ENCODE peak calls at places on chromosomes 11 and 22, in four cellular contexts. B is BE2C, Z is lower lobe of right lung, H is heart left ventricle. W is an unnamed sample.

GRCh38 chr11:45321031-45321595 is 35.0 kb upstream of the SYT13 start:
- DNase-seq in H (no peak), Z (no peak), B (no peak), W (no peak)

GRCh38 chr11:63614136-63614664 is at the start of gene PLAAT3:
- DNase-seq in Z (peak; percentile 93), B (peak; percentile 52), H (peak; percentile 92), W (peak; percentile 13)

GRCh38 chr11:46346886-46347636 is at the start of gene DGKZ:
- DNase-seq in Z (peak; percentile 92), B (peak; percentile 77), H (peak; percentile 90), W (peak; percentile 96)

GRCh38 chr11:85628771-85629341 is 463 bp downstream of the TMEM126B start:
- DNase-seq in H (no peak), B (no peak), Z (no peak), W (no peak)

GRCh38 chr22:40703174-40703573 is 23.9 kb downstream of the MCHR1 start:
- DNase-seq in B (no peak), H (no peak), Z (no peak), W (no peak)

GRCh38 chr22:35971418-35972119 is 57.1 kb downstream of the RBFOX2 start:
- DNase-seq in Z (no peak), H (peak; percentile 32), B (peak; percentile 72), W (no peak)

GRCh38 chr11:107496011-107496410 is 38.4 kb upstream of the CWF19L2 start:
- DNase-seq in Z (no peak), B (no peak), H (no peak), W (no peak)

GRCh38 chr22:43378011-43378704 is 33.7 kb upstream of the MPPED1 start:
- DNase-seq in B (no peak), Z (peak; percentile 1), H (no peak), W (no peak)

GRCh38 chr22:32985899-32986772 is 72.0 kb downstream of the SYN3 start:
- DNase-seq in Z (peak; percentile 51), H (peak; percentile 73), B (peak; percentile 78), W (peak; percentile 35)

GRCh38 chr11:65916391-65916790 is 2.5 kb downstream of the C11orf68 start:
- DNase-seq in B (no peak), H (no peak), Z (no peak), W (no peak)

GRCh38 chr11:84165139-84165538 is 879.0 kb upstream of the CCDC90B start:
- DNase-seq in B (no peak), Z (no peak), H (no peak), W (no peak)

GRCh38 chr22:28750471-28750881 is 8.6 kb downstream of the HSCB start:
- DNase-seq in B (no peak), H (no peak), Z (no peak), W (no peak)

GRCh38 chr11:62030071-62030684 is 62.7 kb upstream of the FTH1 start:
- DNase-seq in Z (no peak), B (no peak), H (no peak), W (no peak)

GRCh38 chr11:64181506-64182411 is 4.2 kb upstream of the STIP1 start:
- DNase-seq in H (peak; percentile 96), B (peak; percentile 87), Z (peak; percentile 92), W (no peak)

GRCh38 chr11:48096588-48097525 is 116.5 kb downstream of the PTPRJ start:
- DNase-seq in B (no peak), H (no peak), Z (no peak), W (no peak)

GRCh38 chr11:86440305-86440716 is 65.6 kb downstream of the CCDC81 start:
- DNase-seq in H (peak; percentile 63), Z (no peak), B (no peak), W (no peak)

GRCh38 chr11:78138694-78139421 is 568 bp downstream of the ALG8 start:
- DNase-seq in Z (no peak), B (peak; percentile 18), H (no peak), W (no peak)

DNA sequence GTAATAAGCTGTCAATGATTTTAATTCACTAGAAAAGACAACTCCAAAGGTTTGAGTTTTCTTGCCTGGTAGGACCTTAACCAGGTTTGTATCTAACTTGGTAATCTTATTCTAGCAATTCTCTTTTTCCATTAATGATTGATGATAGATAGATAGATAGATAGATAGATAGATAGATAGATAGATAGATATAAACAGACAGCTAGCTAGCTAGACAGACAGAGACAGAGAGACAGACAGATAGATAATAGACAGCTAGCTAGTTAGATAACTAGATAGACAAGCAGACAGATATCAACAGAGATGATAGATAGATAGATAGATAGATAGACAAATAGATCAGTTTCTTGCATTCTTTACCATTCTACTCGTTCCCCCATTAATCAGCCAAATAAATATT is 15.3 kb downstream of the TMPRSS6 start:
- DNase-seq in Z (no peak), B (no peak), H (no peak), W (no peak)
- H3K27me3 ChIP-seq in Z (peaks cover 31% of the 10 kb centered on the region), B (no peaks in the 10 kb centered on the region), H (peaks cover 26% of the 10 kb centered on the region), W (no peaks in the 10 kb centered on the region)

DNA sequence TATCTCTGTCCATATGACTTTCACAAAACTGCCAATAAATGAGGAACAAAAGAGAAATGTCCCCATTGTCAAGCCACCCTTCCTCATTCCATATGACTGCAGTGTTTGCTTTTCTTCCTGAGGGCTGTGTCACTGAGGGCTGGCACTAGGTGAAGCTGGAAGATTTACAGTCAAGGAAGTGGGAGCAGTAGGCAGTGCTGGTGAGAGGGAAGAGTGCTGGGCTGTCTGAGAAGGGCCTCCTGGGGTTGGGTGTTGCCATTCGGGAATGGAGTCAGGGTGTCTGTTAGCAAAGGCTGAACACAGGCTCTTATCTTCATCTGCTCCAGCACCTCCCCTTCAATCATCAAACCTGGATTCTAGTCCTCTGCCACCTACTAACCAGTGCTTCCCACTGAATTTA is 30.9 kb downstream of the INSC start:
- DNase-seq in H (no peak), Z (no peak), B (no peak), W (no peak)
- H3K27me3 ChIP-seq in H (no peaks in the 10 kb centered on the region), Z (no peaks in the 10 kb centered on the region), B (no peaks in the 10 kb centered on the region), W (no peaks in the 10 kb centered on the region)

GRCh38 chr11:27108809-27109208 is 68.2 kb downstream of the BBOX1 start:
- DNase-seq in B (no peak), Z (no peak), H (no peak), W (no peak)
- H3K27me3 ChIP-seq in B (no peaks in the 10 kb centered on the region), Z (no peaks in the 10 kb centered on the region), H (no peaks in the 10 kb centered on the region), W (no peaks in the 10 kb centered on the region)

GRCh38 chr11:2655320-2655719 is 44.5 kb downstream of the KCNQ1OT1 start:
- DNase-seq in B (no peak), H (no peak), Z (no peak), W (no peak)
- H3K27me3 ChIP-seq in B (no peaks in the 10 kb centered on the region), H (no peaks in the 10 kb centered on the region), Z (no peaks in the 10 kb centered on the region), W (no peaks in the 10 kb centered on the region)

DNA sequence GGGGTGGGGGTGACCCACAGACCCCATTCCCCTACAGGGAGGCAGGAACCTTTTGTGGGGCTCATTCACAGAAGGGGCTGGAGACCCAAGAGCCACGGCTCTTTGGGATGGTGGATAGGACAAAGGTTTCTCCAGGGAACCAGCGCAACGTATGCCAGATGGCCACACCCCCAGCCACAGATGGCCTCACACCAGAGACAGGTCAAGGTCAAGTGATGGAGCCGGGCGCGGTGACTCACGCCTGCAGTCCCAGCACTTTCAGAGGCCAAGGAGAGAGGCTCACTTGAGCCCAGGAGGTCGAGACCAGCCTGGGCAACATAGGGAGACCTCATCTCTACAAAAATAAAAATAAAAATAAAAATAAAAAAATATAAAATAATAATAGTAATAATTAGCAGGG is 17.1 kb upstream of the BRSK2 start:
- DNase-seq in H (no peak), Z (no peak), B (no peak), W (no peak)
- H3K27me3 ChIP-seq in H (no peaks in the 10 kb centered on the region), Z (peaks cover 9% of the 10 kb centered on the region), B (no peaks in the 10 kb centered on the region), W (no peaks in the 10 kb centered on the region)

DNA sequence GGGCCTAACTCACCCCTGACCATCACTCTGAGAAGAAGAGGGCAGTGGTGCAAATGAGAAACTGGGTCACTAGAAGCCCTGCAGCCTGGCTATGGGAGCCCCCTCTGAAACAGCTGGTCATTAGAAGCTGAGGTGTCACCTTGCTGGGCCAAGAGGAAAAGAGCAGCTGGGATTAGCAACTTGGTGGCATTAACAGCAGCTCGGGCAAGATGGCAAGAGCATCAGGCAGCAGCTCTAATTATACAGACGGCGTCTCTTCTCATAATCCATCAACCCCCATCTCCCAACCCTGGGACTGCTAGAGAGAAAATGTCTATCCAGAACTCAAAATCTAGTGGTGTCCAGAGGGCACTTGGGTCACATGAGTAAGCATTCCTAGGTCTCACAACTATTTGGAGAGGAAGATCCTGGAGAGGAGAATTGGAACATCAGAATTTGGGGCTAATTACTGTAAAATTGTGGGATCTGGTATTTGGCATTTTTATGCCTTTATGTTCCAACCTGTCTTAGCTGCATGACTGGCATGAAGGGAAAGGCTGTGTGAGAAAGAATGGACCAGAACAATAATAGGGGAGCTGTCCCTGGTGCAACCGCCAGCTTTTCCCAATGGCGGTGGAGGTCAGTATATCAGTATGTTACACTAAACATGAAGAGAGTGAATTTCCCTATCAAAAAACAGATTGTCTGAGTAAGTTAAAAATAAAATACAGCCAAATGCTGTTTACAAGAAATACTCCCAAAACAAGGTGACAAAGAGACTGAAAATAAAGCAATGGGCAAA is 7.6 kb upstream of the LMO1 start:
- DNase-seq in H (no peak), Z (peak; percentile 4), B (no peak), W (no peak)
- H3K27me3 ChIP-seq in H (peaks cover 24% of the 10 kb centered on the region), Z (peaks cover 50% of the 10 kb centered on the region), B (peaks cover 13% of the 10 kb centered on the region), W (peaks cover 7% of the 10 kb centered on the region)